ENCODE peak calls at places on chromosomes 3 and 15, in four cellular contexts. C, T, K and H are unnamed samples.
A peak's percentile ranks its signal among the peaks of the same experiment; 100 is the strongest.

GRCh38 chr3:31066999-31067398 is 172.5 kb upstream of the GADL1 start:
- DNase-seq in C (no peak), T (no peak), K (no peak), H (no peak)

GRCh38 chr15:33467816-33468163 is 157.0 kb downstream of the RYR3 start:
- DNase-seq in C (no peak), T (no peak), K (no peak), H (no peak)

GRCh38 chr3:169232863-169233262 is 430.6 kb downstream of the MECOM start:
- DNase-seq in C (no peak), T (no peak), K (no peak), H (no peak)

GRCh38 chr3:39317571-39318169 is 11.8 kb upstream of the CCR8 start:
- DNase-seq in C (no peak), T (no peak), K (no peak), H (no peak)

GRCh38 chr3:158488670-158489069 is 82.3 kb upstream of the MLF1 start:
- DNase-seq in C (no peak), T (no peak), K (no peak), H (no peak)

GRCh38 chr15:44812029-44812517 is 75.7 kb downstream of the TRIM69 start:
- DNase-seq in C (no peak), T (no peak), K (no peak), H (no peak)

GRCh38 chr3:133821767-133822638 is 16.4 kb downstream of the SRPRB start:
- DNase-seq in C (no peak), T (no peak), K (no peak), H (no peak)

GRCh38 chr3:187112934-187113793 is 26.1 kb downstream of the RPL39L start:
- DNase-seq in C (no peak), T (peak; percentile 52), K (no peak), H (no peak)

GRCh38 chr15:29800441-29801366 is 21.6 kb downstream of the TJP1 start:
- DNase-seq in C (no peak), T (no peak), K (no peak), H (no peak)

GRCh38 chr3:42853739-42854302 is 21.9 kb downstream of the CYP8B1 start:
- DNase-seq in C (peak; percentile 34), T (no peak), K (no peak), H (no peak)

GRCh38 chr3:43960448-43960840 is 269.7 kb downstream of the ABHD5 start:
- DNase-seq in C (no peak), T (no peak), K (no peak), H (no peak)

GRCh38 chr15:65336369-65336766 is 31.9 kb downstream of the RNU5B-1 start:
- DNase-seq in C (no peak), T (no peak), K (no peak), H (no peak)

GRCh38 chr3:72347819-72348319 is 500.4 kb downstream of the SHQ1 start:
- DNase-seq in C (no peak), T (no peak), K (peak; percentile 71), H (peak; percentile 87)

GRCh38 chr15:56758770-56759449 is 25.6 kb upstream of the ZNF280D start:
- DNase-seq in C (no peak), T (no peak), K (no peak), H (no peak)

GRCh38 chr3:97658670-97659285 is 105.8 kb upstream of the ARL6 start:
- DNase-seq in C (no peak), T (no peak), K (no peak), H (no peak)

GRCh38 chr15:43383070-43383469 is 12.2 kb downstream of the TUBGCP4 start:
- DNase-seq in C (no peak), T (no peak), K (no peak), H (no peak)

GRCh38 chr15:94582368-94582767 is 351.0 kb downstream of the MCTP2 start:
- DNase-seq in C (no peak), T (no peak), K (no peak), H (no peak)

GRCh38 chr3:74523811-74524210 is 90.6 kb downstream of the CNTN3 start:
- DNase-seq in C (no peak), T (no peak), K (no peak), H (no peak)

GRCh38 chr3:85433334-85433733 is 474.5 kb downstream of the CADM2 start:
- DNase-seq in C (no peak), T (no peak), K (no peak), H (no peak)

GRCh38 chr3:38541800-38542199 is 45.7 kb downstream of the EXOG start:
- DNase-seq in C (no peak), T (no peak), K (no peak), H (no peak)

GRCh38 chr15:78660584-78660983 is 19.6 kb upstream of the CHRNB4 start:
- DNase-seq in C (no peak), T (no peak), K (no peak), H (no peak)

GRCh38 chr3:64687781-64688515 is at the start of gene ADAMTS9:
- DNase-seq in C (peak; percentile 83), T (no peak), K (peak; percentile 52), H (peak; percentile 74)

GRCh38 chr15:78396976-78397375 is 41.0 kb upstream of the IREB2 start:
- DNase-seq in C (no peak), T (no peak), K (peak; percentile 50), H (peak; percentile 65)

GRCh38 chr3:14425574-14426304 is 23.3 kb downstream of the SLC6A6 start:
- DNase-seq in C (no peak), T (peak; percentile 47), K (no peak), H (no peak)

GRCh38 chr15:90889736-90890456 is 5.6 kb downstream of the FES start:
- DNase-seq in C (no peak), T (no peak), K (no peak), H (no peak)

GRCh38 chr3:17740703-17741102 is 1.7 kb downstream of the TBC1D5 start:
- DNase-seq in C (no peak), T (no peak), K (no peak), H (no peak)

GRCh38 chr3:48402907-48403306 is 27.0 kb downstream of the PLXNB1 start:
- DNase-seq in C (peak; percentile 44), T (no peak), K (no peak), H (no peak)

GRCh38 chr3:11254876-11255275 is 17.3 kb upstream of the ATG7 start:
- DNase-seq in C (no peak), T (no peak), K (no peak), H (no peak)

GRCh38 chr15:25710184-25710583 is 152.9 kb downstream of the ATP10A start:
- DNase-seq in C (no peak), T (peak; percentile 8), K (peak; percentile 34), H (peak; percentile 54)

GRCh38 chr3:189272500-189273119 is 100.8 kb downstream of the TPRG1 start:
- DNase-seq in C (no peak), T (peak; percentile 28), K (no peak), H (no peak)

GRCh38 chr3:11566478-11566877 is 77.2 kb downstream of the VGLL4 start:
- DNase-seq in C (no peak), T (no peak), K (peak; percentile 33), H (no peak)